ENCODE peak calls at places on chromosomes 11 and 22, in nine cellular contexts. C, B, U, Z, W, M, E, I and S are unnamed samples.
A peak's percentile ranks its signal among the peaks of the same experiment; 100 is the strongest.

GRCh38 chr11:11985954-11986949 is 22.2 kb downstream of the DKK3 start:
- DNase-seq in C (no peak), B (no peak), U (no peak), Z (no peak), W (no peak), M (no peak), E (no peak), I (no peak), S (no peak)

GRCh38 chr22:37239336-37240239 is 4.5 kb downstream of the RAC2 start:
- DNase-seq in C (no peak), B (no peak), U (no peak), Z (no peak), W (no peak), M (no peak), E (no peak), I (no peak), S (no peak)

GRCh38 chr22:27113211-27114030 is 456.0 kb downstream of the MIAT start:
- DNase-seq in C (peak; percentile 86), B (peak; percentile 87), U (no peak), Z (peak; percentile 87), W (no peak), M (peak; percentile 99), E (peak; percentile 40), I (no peak), S (no peak)

GRCh38 chr11:113579292-113579940 is 104.2 kb upstream of the DRD2 start:
- DNase-seq in C (no peak), B (no peak), U (no peak), Z (no peak), W (no peak), M (no peak), E (no peak), I (no peak), S (no peak)

GRCh38 chr11:62928011-62928410 is 6.8 kb upstream of the CHRM1 start:
- DNase-seq in C (no peak), B (no peak), U (no peak), Z (no peak), W (no peak), M (no peak), E (no peak), I (no peak), S (no peak)

GRCh38 chr11:29962243-29962642 is 54.6 kb downstream of the KCNA4 start:
- DNase-seq in C (no peak), B (peak; percentile 11), U (no peak), Z (peak; percentile 10), W (no peak), M (no peak), E (peak; percentile 44), I (no peak), S (no peak)

GRCh38 chr22:44402196-44403111 is 89.7 kb upstream of the SHISAL1 start:
- DNase-seq in C (no peak), B (no peak), U (no peak), Z (no peak), W (no peak), M (no peak), E (no peak), I (peak; percentile 39), S (no peak)

GRCh38 chr11:89667001-89667400 is 43.1 kb upstream of the TRIM77 start:
- DNase-seq in C (no peak), B (peak; percentile 22), U (no peak), Z (peak; percentile 69), W (no peak), M (no peak), E (no peak), I (no peak), S (no peak)

GRCh38 chr22:46139895-46140350 is 10.4 kb upstream of the PPARA start:
- DNase-seq in C (no peak), B (no peak), U (no peak), Z (no peak), W (peak; percentile 81), M (peak; percentile 38), E (no peak), I (no peak), S (no peak)

GRCh38 chr11:120815260-120816100 is 208.4 kb upstream of the TBCEL start:
- DNase-seq in C (no peak), B (no peak), U (no peak), Z (no peak), W (no peak), M (no peak), E (no peak), I (no peak), S (peak; percentile 80)

GRCh38 chr11:85717360-85717927 is 31.4 kb upstream of the CCDC89 start:
- DNase-seq in C (no peak), B (no peak), U (no peak), Z (no peak), W (no peak), M (no peak), E (no peak), I (no peak), S (no peak)

GRCh38 chr11:43947003-43947500 is 4.6 kb downstream of the C11orf96 start:
- DNase-seq in C (no peak), B (no peak), U (no peak), Z (peak; percentile 34), W (no peak), M (peak; percentile 49), E (peak; percentile 47), I (no peak), S (no peak)

GRCh38 chr22:27632451-27633295 is 168.9 kb downstream of the MN1 start:
- DNase-seq in C (no peak), B (peak; percentile 75), U (no peak), Z (peak; percentile 78), W (no peak), M (no peak), E (no peak), I (no peak), S (no peak)

GRCh38 chr11:41836426-41836825 is 377.0 kb upstream of the LRRC4C start:
- DNase-seq in C (no peak), B (no peak), U (no peak), Z (peak; percentile 4), W (no peak), M (no peak), E (no peak), I (no peak), S (no peak)

GRCh38 chr11:60783911-60784310 is 1.2 kb upstream of the MS4A10 start:
- DNase-seq in C (no peak), B (no peak), U (no peak), Z (no peak), W (no peak), M (no peak), E (no peak), I (no peak), S (no peak)

GRCh38 chr11:10728779-10729472 is 22.1 kb upstream of the CTR9 start:
- DNase-seq in C (no peak), B (no peak), U (no peak), Z (no peak), W (no peak), M (peak; percentile 81), E (no peak), I (no peak), S (no peak)

GRCh38 chr11:111299111-111300026 is 1.0 kb downstream of the POU2AF3 start:
- DNase-seq in C (peak; percentile 11), B (no peak), U (no peak), Z (peak; percentile 9), W (peak; percentile 82), M (peak; percentile 12), E (peak; percentile 87), I (peak; percentile 85), S (no peak)

GRCh38 chr22:39212721-39213376 is 31.9 kb downstream of the PDGFB start:
- DNase-seq in C (no peak), B (peak; percentile 37), U (no peak), Z (peak; percentile 51), W (no peak), M (no peak), E (peak; percentile 73), I (peak; percentile 23), S (no peak)

GRCh38 chr22:33247758-33248157 is 189.6 kb upstream of the SYN3 start:
- DNase-seq in C (no peak), B (peak; percentile 8), U (no peak), Z (no peak), W (no peak), M (no peak), E (no peak), I (no peak), S (no peak)

GRCh38 chr11:76216536-76217326 is 10.4 kb upstream of the WNT11 start:
- DNase-seq in C (no peak), B (no peak), U (no peak), Z (no peak), W (no peak), M (peak; percentile 12), E (peak; percentile 34), I (no peak), S (no peak)

DNA sequence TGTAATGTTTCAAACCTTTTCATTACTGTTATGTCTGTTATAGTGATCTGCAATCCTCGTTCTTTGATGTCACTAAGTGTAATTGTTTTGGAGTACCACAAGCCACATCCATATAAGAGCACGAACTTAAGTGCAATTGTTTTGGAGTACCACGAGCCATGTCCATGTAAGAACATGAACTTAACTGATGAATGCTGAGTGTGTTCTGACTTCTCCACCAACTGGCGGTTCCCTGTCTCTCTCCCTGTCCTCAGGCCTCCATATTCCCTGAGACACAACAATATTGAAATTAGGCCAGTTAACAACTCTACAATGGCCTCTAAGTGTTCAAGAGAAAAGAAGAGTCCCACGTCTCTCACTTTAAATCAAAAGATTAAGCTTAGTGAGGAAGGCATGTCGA is 23.5 kb downstream of the TESMIN start:
- DNase-seq in C (peak; percentile 14), B (no peak), U (no peak), Z (peak; percentile 9), W (no peak), M (no peak), E (peak; percentile 24), I (no peak), S (no peak)
- TF ChIP-seq CTCF in C (no peak), B (no peak), U (no peak), Z (no peak), W (no peak), M (no peak), E (peak; percentile 17), I (no peak), S (peak; percentile 10)

DNA sequence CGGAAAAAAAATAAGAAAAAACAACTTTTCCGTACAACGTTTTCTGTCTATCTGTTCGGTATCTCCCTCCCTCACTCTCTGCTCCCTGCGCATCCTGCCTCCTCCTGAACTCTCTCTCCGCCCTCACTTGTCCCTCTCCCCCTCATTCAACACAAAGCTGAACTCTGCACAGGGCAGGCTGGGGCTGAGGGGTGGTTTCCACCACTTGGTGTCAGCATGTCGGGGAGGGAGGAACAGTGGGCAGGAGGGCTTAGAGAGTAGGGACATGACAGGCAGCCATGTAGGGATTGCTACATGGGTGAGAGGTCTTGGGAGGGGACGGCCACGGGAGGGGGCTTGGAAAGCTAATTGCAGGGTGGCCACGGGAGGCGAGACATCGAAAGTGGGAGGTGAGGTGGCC is 17.6 kb downstream of the SLC22A12 start:
- DNase-seq in C (no peak), B (no peak), U (no peak), Z (no peak), W (no peak), M (no peak), E (no peak), I (no peak), S (no peak)
- TF ChIP-seq CTCF in C (no peak), B (no peak), U (no peak), Z (no peak), W (no peak), M (no peak), E (no peak), I (no peak), S (no peak)

GRCh38 chr22:47918276-47918928 is 1156.0 kb downstream of the TBC1D22A start:
- DNase-seq in C (no peak), B (no peak), U (no peak), Z (no peak), W (no peak), M (no peak), E (no peak), I (no peak), S (no peak)
- TF ChIP-seq CTCF in C (no peak), B (no peak), U (no peak), Z (no peak), W (no peak), M (no peak), E (no peak), I (no peak), S (no peak)

GRCh38 chr22:42288791-42289190 is 18.3 kb upstream of the TCF20 start:
- DNase-seq in C (no peak), B (peak; percentile 74), U (no peak), Z (peak; percentile 84), W (no peak), M (no peak), E (no peak), I (no peak), S (no peak)
- TF ChIP-seq CTCF in C (no peak), B (no peak), U (no peak), Z (no peak), W (no peak), M (no peak), E (no peak), I (no peak), S (no peak)